ENCODE peak calls at places on chromosomes 6 and 20, in nine cellular contexts. V is fibroblast of lung, O is neuronal stem cell, A is A549, W is IMR-90, M is H9, Z is endothelial cell of umbilical vein, B is mesendoderm, D is GM23248. G is an unnamed sample.

GRCh38 chr20:7174554-7174953 is 407.1 kb downstream of the BMP2 start:
- DNase-seq in V (no peak), O (no peak), A (no peak), W (no peak), M (no peak), Z (no peak), B (no peak), D (no peak), G (no peak)

GRCh38 chr6:108920751-108921150 is 72.5 kb downstream of the ARMC2 start:
- DNase-seq in V (no peak), O (no peak), A (no peak), W (no peak), M (peak), Z (no peak), B (peak), D (no peak), G (peak)

GRCh38 chr20:2752631-2753455 is 47.6 kb downstream of the CPXM1 start:
- DNase-seq in V (peak), O (peak), A (peak), W (peak), M (peak), Z (peak), B (peak), D (peak), G (peak)

GRCh38 chr20:56833427-56833826 is 204.3 kb downstream of the TFAP2C start:
- DNase-seq in V (no peak), O (no peak), A (no peak), W (no peak), M (no peak), Z (no peak), B (no peak), D (no peak), G (no peak)

GRCh38 chr6:52046456-52046855 is 41.0 kb downstream of the PKHD1 start:
- DNase-seq in V (no peak), O (no peak), A (no peak), W (no peak), M (no peak), Z (no peak), B (no peak), D (no peak), G (no peak)

GRCh38 chr6:52063584-52064400 is 23.6 kb downstream of the PKHD1 start:
- DNase-seq in V (peak), O (peak), A (peak), W (peak), M (peak), Z (peak), B (peak), D (peak), G (no peak)

GRCh38 chr6:136736281-136736960 is 55.9 kb downstream of the MAP3K5 start:
- DNase-seq in V (no peak), O (no peak), A (no peak), W (no peak), M (no peak), Z (peak), B (no peak), D (no peak), G (no peak)

GRCh38 chr20:49268600-49269365 is 9.1 kb downstream of the ZNFX1 start:
- DNase-seq in V (peak), O (no peak), A (no peak), W (peak), M (no peak), Z (no peak), B (no peak), D (peak), G (no peak)

GRCh38 chr20:51276331-51276730 is 253.4 kb upstream of the KCNG1 start:
- DNase-seq in V (no peak), O (no peak), A (no peak), W (no peak), M (no peak), Z (no peak), B (no peak), D (no peak), G (no peak)

GRCh38 chr6:143802833-143803565 is 40.1 kb upstream of the LTV1 start:
- DNase-seq in V (peak), O (no peak), A (no peak), W (peak), M (no peak), Z (peak), B (no peak), D (peak), G (no peak)

GRCh38 chr20:38187512-38187911 is 22.4 kb upstream of the TGM2 start:
- DNase-seq in V (peak), O (no peak), A (no peak), W (peak), M (peak), Z (no peak), B (peak), D (peak), G (no peak)

GRCh38 chr6:15776458-15776980 is 113.7 kb upstream of the DTNBP1 start:
- DNase-seq in V (no peak), O (no peak), A (no peak), W (no peak), M (no peak), Z (no peak), B (no peak), D (no peak), G (no peak)

GRCh38 chr6:149089508-149089907 is 228.0 kb upstream of the TAB2 start:
- DNase-seq in V (no peak), O (no peak), A (no peak), W (no peak), M (no peak), Z (no peak), B (no peak), D (no peak), G (no peak)

GRCh38 chr20:44193801-44194200 is 6.8 kb upstream of the JPH2 start:
- DNase-seq in V (no peak), O (no peak), A (no peak), W (no peak), M (no peak), Z (no peak), B (no peak), D (no peak), G (no peak)

GRCh38 chr6:51594981-51595380 is 492.4 kb downstream of the PKHD1 start:
- DNase-seq in V (no peak), O (no peak), A (no peak), W (no peak), M (no peak), Z (no peak), B (no peak), D (no peak), G (no peak)

GRCh38 chr6:69086689-69087088 is 451.6 kb downstream of the ADGRB3 start:
- DNase-seq in V (no peak), O (no peak), A (no peak), W (no peak), M (no peak), Z (no peak), B (no peak), D (no peak), G (no peak)

GRCh38 chr6:31691564-31692108 is 10.8 kb upstream of the LY6G5C start:
- DNase-seq in V (no peak), O (no peak), A (no peak), W (no peak), M (no peak), Z (no peak), B (no peak), D (no peak), G (no peak)

GRCh38 chr20:12961725-12962124 is 47.0 kb upstream of the SPTLC3 start:
- DNase-seq in V (no peak), O (no peak), A (no peak), W (no peak), M (no peak), Z (no peak), B (no peak), D (no peak), G (no peak)

GRCh38 chr6:28943557-28944411 is 20.0 kb upstream of the TRIM27 start:
- DNase-seq in V (peak), O (peak), A (no peak), W (peak), M (peak), Z (peak), B (peak), D (peak), G (peak)

GRCh38 chr6:72328775-72329174 is 293.1 kb upstream of the KCNQ5 start:
- DNase-seq in V (no peak), O (no peak), A (no peak), W (no peak), M (no peak), Z (no peak), B (no peak), D (peak), G (no peak)

GRCh38 chr20:32285082-32285620 is 7.7 kb downstream of the KIF3B start:
- DNase-seq in V (no peak), O (no peak), A (no peak), W (no peak), M (no peak), Z (no peak), B (no peak), D (no peak), G (no peak)

GRCh38 chr20:6629564-6629963 is 137.9 kb upstream of the BMP2 start:
- DNase-seq in V (no peak), O (no peak), A (no peak), W (no peak), M (no peak), Z (no peak), B (no peak), D (no peak), G (no peak)

GRCh38 chr6:10418862-10419748 is 4.2 kb upstream of the TFAP2A start:
- DNase-seq in V (no peak), O (no peak), A (no peak), W (peak), M (peak), Z (no peak), B (peak), D (no peak), G (no peak)

GRCh38 chr6:7479801-7480266 is 61.6 kb upstream of the DSP start:
- DNase-seq in V (peak), O (no peak), A (peak), W (peak), M (no peak), Z (peak), B (no peak), D (peak), G (no peak)

GRCh38 chr6:152776833-152777232 is 26.2 kb downstream of the VIP start:
- DNase-seq in V (no peak), O (no peak), A (no peak), W (no peak), M (no peak), Z (no peak), B (no peak), D (no peak), G (no peak)

GRCh38 chr6:20664250-20664649 is 130.0 kb downstream of the CDKAL1 start:
- DNase-seq in V (no peak), O (no peak), A (no peak), W (no peak), M (no peak), Z (no peak), B (no peak), D (no peak), G (no peak)

GRCh38 chr20:51801220-51801991 is 915 bp downstream of the SALL4 start:
- DNase-seq in V (peak), O (peak), A (peak), W (no peak), M (peak), Z (no peak), B (peak), D (peak), G (peak)

GRCh38 chr6:33194431-33194979 is 2.2 kb upstream of the COL11A2 start:
- DNase-seq in V (no peak), O (no peak), A (no peak), W (no peak), M (no peak), Z (no peak), B (no peak), D (no peak), G (no peak)

GRCh38 chr20:57148266-57148665 is 118.2 kb downstream of the BMP7 start:
- DNase-seq in V (no peak), O (no peak), A (no peak), W (no peak), M (no peak), Z (no peak), B (no peak), D (no peak), G (no peak)

GRCh38 chr6:116384727-116385461 is 14.1 kb downstream of the DSE start:
- DNase-seq in V (no peak), O (no peak), A (no peak), W (no peak), M (no peak), Z (no peak), B (no peak), D (no peak), G (no peak)

GRCh38 chr20:58889334-58890072 is 37.0 kb downstream of the GNAS start:
- DNase-seq in V (peak), O (no peak), A (no peak), W (no peak), M (no peak), Z (no peak), B (no peak), D (peak), G (no peak)

GRCh38 chr20:40778894-40779496 is 90.0 kb upstream of the MAFB start:
- DNase-seq in V (no peak), O (no peak), A (no peak), W (no peak), M (no peak), Z (no peak), B (no peak), D (no peak), G (no peak)

GRCh38 chr6:94478178-94479140 is 1059.1 kb upstream of the EPHA7 start:
- DNase-seq in V (no peak), O (peak), A (no peak), W (no peak), M (no peak), Z (no peak), B (no peak), D (no peak), G (no peak)

GRCh38 chr20:46209930-46210671 is 92.0 kb downstream of the CD40 start:
- DNase-seq in V (no peak), O (no peak), A (no peak), W (no peak), M (no peak), Z (no peak), B (no peak), D (no peak), G (no peak)

GRCh38 chr6:125444234-125444949 is 142.6 kb upstream of the HDDC2 start:
- DNase-seq in V (peak), O (no peak), A (no peak), W (no peak), M (peak), Z (no peak), B (peak), D (no peak), G (no peak)

GRCh38 chr20:64106435-64106961 is 867 bp downstream of the NPBWR2 start:
- DNase-seq in V (no peak), O (no peak), A (no peak), W (no peak), M (no peak), Z (no peak), B (no peak), D (no peak), G (no peak)

GRCh38 chr6:158312672-158313397 is 570 bp downstream of the TULP4 start:
- DNase-seq in V (no peak), O (no peak), A (no peak), W (no peak), M (no peak), Z (no peak), B (no peak), D (no peak), G (no peak)

GRCh38 chr20:38091447-38092216 is 58.1 kb downstream of the RPRD1B start:
- DNase-seq in V (peak), O (no peak), A (no peak), W (peak), M (no peak), Z (no peak), B (no peak), D (no peak), G (no peak)

GRCh38 chr6:170067923-170068360 is 222.9 kb downstream of the DLL1 start:
- DNase-seq in V (no peak), O (no peak), A (no peak), W (no peak), M (no peak), Z (no peak), B (no peak), D (no peak), G (no peak)

GRCh38 chr6:170063851-170064617 is 226.8 kb downstream of the DLL1 start:
- DNase-seq in V (no peak), O (no peak), A (no peak), W (no peak), M (no peak), Z (no peak), B (peak), D (no peak), G (peak)

GRCh38 chr6:170067257-170067656 is 223.6 kb downstream of the DLL1 start:
- DNase-seq in V (no peak), O (no peak), A (no peak), W (no peak), M (no peak), Z (no peak), B (no peak), D (peak), G (peak)

GRCh38 chr6:170068496-170068895 is 222.4 kb downstream of the DLL1 start:
- DNase-seq in V (no peak), O (no peak), A (no peak), W (no peak), M (no peak), Z (no peak), B (no peak), D (no peak), G (no peak)

DNA sequence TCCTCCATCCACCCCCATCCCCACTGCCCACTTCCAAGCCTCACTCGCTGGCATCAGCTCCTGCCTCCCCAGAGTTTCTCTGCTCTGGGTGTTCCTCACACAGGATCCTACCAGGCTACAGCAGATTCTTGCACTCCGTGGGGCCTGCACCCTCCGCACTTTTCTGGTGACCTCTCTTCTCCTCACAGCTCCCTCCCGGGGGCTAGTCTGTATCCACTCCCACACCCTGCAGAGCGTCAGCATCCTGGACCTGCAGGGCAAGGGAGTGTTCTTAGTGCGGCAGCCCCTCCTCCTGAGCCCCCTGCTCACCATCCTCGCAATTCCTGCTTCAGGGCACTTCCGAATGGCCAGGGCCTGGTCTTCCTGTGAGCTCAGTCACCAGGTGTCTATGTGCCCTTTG is 224.2 kb downstream of the DLL1 start:
- DNase-seq in V (no peak), O (no peak), A (no peak), W (no peak), M (no peak), Z (no peak), B (no peak), D (no peak), G (no peak)
- H3K4me2 ChIP-seq in V (no peak), O (no peak), A (no peak), W (no peak), M (no peak), Z (no peak), B (no peak), D (no peak), G (no peak)

DNA sequence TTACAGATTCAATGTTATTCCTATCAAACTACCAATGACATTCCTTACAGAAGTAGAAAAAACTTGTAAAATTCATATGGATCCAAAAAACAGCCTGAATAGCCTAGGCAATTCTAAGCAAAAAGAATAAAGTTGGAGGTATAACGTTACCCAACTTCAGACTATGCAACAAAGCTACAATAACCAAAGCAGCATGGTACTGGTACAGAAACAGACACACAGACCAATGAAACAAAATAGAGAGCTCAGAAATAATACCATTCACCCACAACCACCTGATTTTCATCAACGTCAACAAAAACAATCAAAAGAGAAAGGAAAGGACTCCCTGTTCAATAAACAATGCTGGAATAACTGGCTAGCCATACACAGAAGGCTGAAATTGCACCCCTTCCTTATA is 17.2 kb upstream of the PLN start:
- DNase-seq in V (no peak), O (no peak), A (no peak), W (no peak), M (no peak), Z (no peak), B (no peak), D (no peak), G (no peak)
- H3K4me2 ChIP-seq in V (no peak), O (no peak), A (no peak), W (no peak), M (no peak), Z (no peak), B (no peak), D (no peak), G (no peak)

GRCh38 chr20:4112490-4113420 is 97.4 kb upstream of the RNF24 start:
- DNase-seq in V (peak), O (no peak), A (no peak), W (peak), M (no peak), Z (peak), B (no peak), D (peak), G (no peak)

GRCh38 chr20:4116091-4116490 is 100.7 kb upstream of the RNF24 start:
- DNase-seq in V (no peak), O (no peak), A (no peak), W (no peak), M (no peak), Z (no peak), B (no peak), D (no peak), G (no peak)

GRCh38 chr20:4111440-4112411 is 96.4 kb upstream of the RNF24 start:
- DNase-seq in V (no peak), O (no peak), A (no peak), W (no peak), M (no peak), Z (no peak), B (peak), D (no peak), G (peak)

GRCh38 chr20:4113996-4114603 is 98.7 kb upstream of the RNF24 start:
- DNase-seq in V (no peak), O (no peak), A (no peak), W (no peak), M (no peak), Z (no peak), B (peak), D (no peak), G (peak)

GRCh38 chr20:4113546-4113945 is 98.2 kb upstream of the RNF24 start:
- DNase-seq in V (no peak), O (no peak), A (no peak), W (no peak), M (no peak), Z (no peak), B (peak), D (no peak), G (peak)
- H3K4me2 ChIP-seq in V (no peak), O (no peak), A (peak), W (no peak), M (no peak), Z (no peak), B (no peak), D (no peak), G (no peak)

GRCh38 chr6:43014434-43014909 is 423 bp downstream of the KLHDC3 start:
- DNase-seq in V (peak), O (no peak), A (peak), W (peak), M (no peak), Z (peak), B (no peak), D (peak), G (no peak)

GRCh38 chr6:43013843-43014433 is at the start of the genes KLHDC3 and MEA1:
- DNase-seq in V (peak), O (peak), A (peak), W (peak), M (peak), Z (peak), B (peak), D (peak), G (peak)

GRCh38 chr6:43019152-43019551 is 2.3 kb upstream of the RRP36 start:
- DNase-seq in V (no peak), O (no peak), A (no peak), W (no peak), M (no peak), Z (no peak), B (no peak), D (no peak), G (no peak)

GRCh38 chr6:43016166-43016915 is 2.3 kb downstream of the KLHDC3 start:
- DNase-seq in V (no peak), O (no peak), A (no peak), W (no peak), M (no peak), Z (no peak), B (peak), D (no peak), G (no peak)

DNA sequence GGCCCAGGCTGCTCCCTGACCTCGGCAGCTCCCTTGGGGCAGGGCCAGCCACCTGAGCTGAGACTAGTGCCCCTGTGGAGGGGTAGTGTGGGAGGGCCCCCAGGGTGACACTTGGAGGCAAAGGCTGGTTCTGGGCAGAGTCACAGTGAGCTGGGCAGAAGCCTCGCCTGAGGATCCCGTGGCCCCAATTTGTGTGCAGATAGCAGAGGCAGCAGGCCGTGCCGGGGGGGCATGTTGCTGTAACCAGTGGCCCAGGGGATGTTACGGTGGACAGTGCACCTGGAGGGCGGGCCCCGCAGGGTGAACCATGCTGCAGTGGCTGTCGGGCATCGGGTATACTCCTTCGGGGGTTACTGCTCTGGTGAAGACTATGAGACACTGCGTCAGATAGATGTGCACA is 2.9 kb downstream of the KLHDC3 start:
- DNase-seq in V (no peak), O (no peak), A (no peak), W (no peak), M (no peak), Z (no peak), B (no peak), D (no peak), G (no peak)
- H3K4me2 ChIP-seq in V (peak), O (no peak), A (no peak), W (no peak), M (no peak), Z (no peak), B (no peak), D (no peak), G (no peak)